ENCODE peak calls at places on chromosomes 5 and 9, in five cellular contexts. One of them, this sample, is unnamed.

GRCh38 chr5:138611295-138612220 is 36.4 kb upstream of the HSPA9 start:
- DNase-seq in neuronal stem cell: no peak
- DNase-seq in H9: peak; percentile 74
- DNase-seq in IMR-90: no peak
- DNase-seq in H1: no peak
- DNase-seq in this sample: peak; percentile 62

GRCh38 chr5:134139377-134139851 is 24.9 kb downstream of the TCF7 start:
- DNase-seq in neuronal stem cell: no peak
- DNase-seq in H9: no peak
- DNase-seq in IMR-90: no peak
- DNase-seq in H1: no peak
- DNase-seq in this sample: no peak

GRCh38 chr9:33884856-33885701 is 68.1 kb downstream of the UBE2R2 start:
- DNase-seq in neuronal stem cell: no peak
- DNase-seq in H9: no peak
- DNase-seq in IMR-90: peak; percentile 54
- DNase-seq in H1: no peak
- DNase-seq in this sample: no peak

GRCh38 chr5:122180863-122181519 is 51.6 kb downstream of the ZNF474 start:
- DNase-seq in neuronal stem cell: no peak
- DNase-seq in H9: no peak
- DNase-seq in IMR-90: peak; percentile 93
- DNase-seq in H1: no peak
- DNase-seq in this sample: peak; percentile 49

GRCh38 chr9:131764568-131764967 is 24.7 kb upstream of the RAPGEF1 start:
- DNase-seq in neuronal stem cell: no peak
- DNase-seq in H9: no peak
- DNase-seq in IMR-90: no peak
- DNase-seq in H1: no peak
- DNase-seq in this sample: no peak

GRCh38 chr5:139494832-139495231 is 12.3 kb upstream of the STING1 start:
- DNase-seq in neuronal stem cell: no peak
- DNase-seq in H9: no peak
- DNase-seq in IMR-90: peak; percentile 58
- DNase-seq in H1: no peak
- DNase-seq in this sample: no peak

GRCh38 chr5:72041643-72042042 is 65.6 kb upstream of the MAP1B start:
- DNase-seq in neuronal stem cell: no peak
- DNase-seq in H9: no peak
- DNase-seq in IMR-90: no peak
- DNase-seq in H1: no peak
- DNase-seq in this sample: no peak

GRCh38 chr5:93789173-93790070 is 48.0 kb upstream of the POU5F2 start:
- DNase-seq in neuronal stem cell: no peak
- DNase-seq in H9: no peak
- DNase-seq in IMR-90: peak; percentile 88
- DNase-seq in H1: no peak
- DNase-seq in this sample: peak; percentile 31

GRCh38 chr5:144864113-144864512 is 693.4 kb downstream of the KCTD16 start:
- DNase-seq in neuronal stem cell: no peak
- DNase-seq in H9: no peak
- DNase-seq in IMR-90: no peak
- DNase-seq in H1: no peak
- DNase-seq in this sample: no peak

GRCh38 chr9:116355153-116355827 is 201.7 kb downstream of the PAPPA start:
- DNase-seq in neuronal stem cell: no peak
- DNase-seq in H9: peak; percentile 55
- DNase-seq in IMR-90: peak; percentile 28
- DNase-seq in H1: no peak
- DNase-seq in this sample: peak; percentile 71

GRCh38 chr9:12463641-12464040 is 229.5 kb upstream of the TYRP1 start:
- DNase-seq in neuronal stem cell: no peak
- DNase-seq in H9: no peak
- DNase-seq in IMR-90: no peak
- DNase-seq in H1: no peak
- DNase-seq in this sample: peak; percentile 86

GRCh38 chr5:39106332-39106731 is 32.1 kb upstream of the RICTOR start:
- DNase-seq in neuronal stem cell: no peak
- DNase-seq in H9: no peak
- DNase-seq in IMR-90: peak; percentile 27
- DNase-seq in H1: no peak
- DNase-seq in this sample: no peak

DNA sequence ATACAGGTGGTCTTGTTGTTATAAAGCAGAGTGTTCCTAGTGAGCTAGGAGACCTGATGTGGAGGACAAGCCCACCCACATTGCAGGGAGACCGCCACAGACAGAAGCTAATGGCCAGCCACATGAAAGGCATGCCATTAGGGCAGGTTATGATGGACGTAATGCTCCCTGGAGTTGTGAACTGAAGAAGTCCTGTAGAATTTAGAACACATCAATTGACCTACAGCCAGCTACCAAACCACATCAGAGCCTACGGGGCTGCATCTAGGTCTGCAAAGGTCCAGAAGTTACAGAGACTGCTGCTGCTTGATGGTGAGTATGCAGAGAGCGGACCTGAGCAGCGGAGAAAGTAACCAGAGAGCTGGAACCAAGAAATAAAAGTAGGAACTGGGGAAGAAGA is 116.6 kb downstream of the LPAR1 start:
- DNase-seq in neuronal stem cell: no peak
- DNase-seq in H9: no peak
- DNase-seq in IMR-90: no peak
- DNase-seq in H1: no peak
- DNase-seq in this sample: no peak
- H2BK120ac ChIP-seq in neuronal stem cell: no peak overlapping the region
- H2BK120ac ChIP-seq in H9: no peak overlapping the region
- H2BK120ac ChIP-seq in IMR-90: peak overlapping the region; percentile 82
- H2BK120ac ChIP-seq in H1: no peak overlapping the region
- H2BK120ac ChIP-seq in this sample: no peak overlapping the region

GRCh38 chr9:70421020-70421271 is 6.5 kb upstream of the KLF9 start:
- DNase-seq in neuronal stem cell: no peak
- DNase-seq in H9: no peak
- DNase-seq in IMR-90: no peak
- DNase-seq in H1: no peak
- DNase-seq in this sample: no peak

GRCh38 chr9:70421272-70422180 is 7.1 kb upstream of the KLF9 start:
- DNase-seq in neuronal stem cell: no peak
- DNase-seq in H9: no peak
- DNase-seq in IMR-90: peak; percentile 54
- DNase-seq in H1: no peak
- DNase-seq in this sample: peak; percentile 19

GRCh38 chr9:70420267-70421019 is 6.0 kb upstream of the KLF9 start:
- DNase-seq in neuronal stem cell: peak; percentile 56
- DNase-seq in H9: peak; percentile 87
- DNase-seq in IMR-90: peak; percentile 82
- DNase-seq in H1: peak; percentile 57
- DNase-seq in this sample: peak; percentile 90

GRCh38 chr9:70419546-70420266 is 5.2 kb upstream of the KLF9 start:
- DNase-seq in neuronal stem cell: peak; percentile 58
- DNase-seq in H9: peak; percentile 71
- DNase-seq in IMR-90: peak; percentile 96
- DNase-seq in H1: peak; percentile 27
- DNase-seq in this sample: peak; percentile 87

DNA sequence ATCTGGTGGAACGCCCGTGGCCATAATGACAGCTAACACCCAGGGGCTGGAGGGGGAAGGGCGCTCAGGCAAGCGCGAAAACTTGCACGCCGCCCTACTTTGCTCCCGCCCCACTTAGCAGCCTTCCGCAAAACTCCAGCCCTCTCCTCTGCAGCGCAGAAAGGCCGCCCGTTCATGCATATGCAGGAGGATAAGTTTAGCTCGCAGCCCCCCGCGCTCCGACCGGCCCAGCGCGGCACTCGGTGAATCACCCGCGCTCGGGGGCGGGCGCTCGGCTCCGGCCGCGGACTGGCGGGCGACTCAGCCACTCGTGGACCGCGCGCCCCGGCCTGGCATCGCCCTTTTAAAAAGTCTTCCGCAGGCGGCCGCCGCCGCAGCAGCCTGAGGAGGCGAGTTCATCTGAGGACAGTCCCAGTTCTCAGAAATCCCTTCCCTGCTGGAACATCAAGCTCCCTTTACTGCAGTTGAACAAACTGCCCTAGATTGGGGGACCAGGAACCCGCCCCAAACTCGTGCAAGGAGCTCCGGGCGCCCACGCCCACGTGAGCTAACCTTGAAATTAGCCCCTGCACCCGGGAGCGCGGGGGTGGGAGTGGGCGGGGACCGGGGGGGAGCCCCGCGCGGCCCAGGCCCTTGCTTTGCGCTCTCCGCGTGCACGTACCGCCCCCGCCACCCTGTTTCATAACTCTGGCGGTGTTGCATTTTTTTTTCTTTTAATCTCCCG is 4.5 kb upstream of the KLF9 start:
- DNase-seq in neuronal stem cell: peak; percentile 77
- DNase-seq in H9: peak; percentile 88
- DNase-seq in IMR-90: peak; percentile 96
- DNase-seq in H1: peak; percentile 56
- DNase-seq in this sample: peak; percentile 94
- H3K4ac ChIP-seq in neuronal stem cell: no peak overlapping the region
- H3K4ac ChIP-seq in H9: no peak overlapping the region
- H3K4ac ChIP-seq in IMR-90: peak overlapping the region; percentile 99
- H3K4ac ChIP-seq in H1: no peak overlapping the region
- H3K4ac ChIP-seq in this sample: no peak overlapping the region

GRCh38 chr5:110913221-110913620 is 158.3 kb upstream of the TSLP start:
- DNase-seq in neuronal stem cell: no peak
- DNase-seq in H9: no peak
- DNase-seq in IMR-90: no peak
- DNase-seq in H1: no peak
- DNase-seq in this sample: no peak

GRCh38 chr5:110908848-110909247 is 162.7 kb upstream of the TSLP start:
- DNase-seq in neuronal stem cell: no peak
- DNase-seq in H9: no peak
- DNase-seq in IMR-90: no peak
- DNase-seq in H1: no peak
- DNase-seq in this sample: no peak

GRCh38 chr5:110903966-110904365 is 165.2 kb downstream of the SLC25A46 start:
- DNase-seq in neuronal stem cell: no peak
- DNase-seq in H9: no peak
- DNase-seq in IMR-90: no peak
- DNase-seq in H1: no peak
- DNase-seq in this sample: no peak

GRCh38 chr5:110909950-110910349 is 161.6 kb upstream of the TSLP start:
- DNase-seq in neuronal stem cell: no peak
- DNase-seq in H9: no peak
- DNase-seq in IMR-90: peak; percentile 72
- DNase-seq in H1: no peak
- DNase-seq in this sample: no peak

DNA sequence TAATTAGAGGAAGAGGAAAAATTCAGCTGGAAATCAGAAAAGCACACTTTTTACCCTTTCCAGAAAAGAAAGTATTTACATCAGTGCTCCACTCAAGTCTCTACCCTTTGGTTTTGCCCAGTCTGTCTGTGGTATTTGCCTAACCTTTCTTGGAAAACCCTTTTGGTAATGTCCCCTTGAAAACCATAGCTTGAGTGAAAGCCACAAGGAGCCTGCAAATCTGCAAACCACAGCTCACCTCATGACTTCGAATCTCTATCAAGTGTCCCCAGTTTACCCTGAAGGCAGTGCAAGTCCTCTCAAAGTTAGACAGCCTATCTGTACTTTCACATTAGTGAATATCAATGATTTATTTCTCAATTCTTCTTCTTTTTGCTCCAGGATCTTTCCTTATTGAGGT is 162.1 kb upstream of the TSLP start:
- DNase-seq in neuronal stem cell: no peak
- DNase-seq in H9: no peak
- DNase-seq in IMR-90: no peak
- DNase-seq in H1: no peak
- DNase-seq in this sample: no peak
- H2BK120ac ChIP-seq in neuronal stem cell: no peak overlapping the region
- H2BK120ac ChIP-seq in H9: no peak overlapping the region
- H2BK120ac ChIP-seq in IMR-90: peak overlapping the region; percentile 98
- H2BK120ac ChIP-seq in H1: no peak overlapping the region
- H2BK120ac ChIP-seq in this sample: no peak overlapping the region

GRCh38 chr5:150596826-150597225 is 43.6 kb upstream of the SYNPO start:
- DNase-seq in neuronal stem cell: no peak
- DNase-seq in H9: no peak
- DNase-seq in IMR-90: no peak
- DNase-seq in H1: no peak
- DNase-seq in this sample: no peak
- H3K4ac ChIP-seq in neuronal stem cell: no peak overlapping the region
- H3K4ac ChIP-seq in H9: no peak overlapping the region
- H3K4ac ChIP-seq in IMR-90: no peak overlapping the region
- H3K4ac ChIP-seq in H1: no peak overlapping the region
- H3K4ac ChIP-seq in this sample: no peak overlapping the region

GRCh38 chr5:142235050-142235797 is 89.6 kb downstream of the SPRY4 start:
- DNase-seq in neuronal stem cell: peak; percentile 74
- DNase-seq in H9: peak; percentile 85
- DNase-seq in IMR-90: no peak
- DNase-seq in H1: peak; percentile 80
- DNase-seq in this sample: peak; percentile 93
- H2BK120ac ChIP-seq in neuronal stem cell: peak overlapping the region; percentile 14
- H2BK120ac ChIP-seq in H9: no peak overlapping the region
- H2BK120ac ChIP-seq in IMR-90: no peak overlapping the region
- H2BK120ac ChIP-seq in H1: peak overlapping the region; percentile 93
- H2BK120ac ChIP-seq in this sample: no peak overlapping the region

GRCh38 chr9:129333961-129334743 is 156.1 kb upstream of the IER5L start:
- DNase-seq in neuronal stem cell: peak; percentile 80
- DNase-seq in H9: peak; percentile 99
- DNase-seq in IMR-90: peak; percentile 92
- DNase-seq in H1: peak; percentile 94
- DNase-seq in this sample: peak; percentile 100
- H3K4ac ChIP-seq in neuronal stem cell: peak overlapping the region; percentile 43
- H3K4ac ChIP-seq in H9: no peak overlapping the region
- H3K4ac ChIP-seq in IMR-90: peak overlapping the region; percentile 98
- H3K4ac ChIP-seq in H1: peak overlapping the region; percentile 96
- H3K4ac ChIP-seq in this sample: peak overlapping the region; percentile 38

GRCh38 chr9:37639874-37640273 is 10.9 kb upstream of the FRMPD1 start:
- DNase-seq in neuronal stem cell: no peak
- DNase-seq in H9: no peak
- DNase-seq in IMR-90: no peak
- DNase-seq in H1: no peak
- DNase-seq in this sample: no peak
- H2BK120ac ChIP-seq in neuronal stem cell: no peak overlapping the region
- H2BK120ac ChIP-seq in H9: no peak overlapping the region
- H2BK120ac ChIP-seq in IMR-90: no peak overlapping the region
- H2BK120ac ChIP-seq in H1: no peak overlapping the region
- H2BK120ac ChIP-seq in this sample: no peak overlapping the region

GRCh38 chr5:143314664-143315063 is 88.8 kb downstream of the NR3C1 start:
- DNase-seq in neuronal stem cell: no peak
- DNase-seq in H9: no peak
- DNase-seq in IMR-90: peak; percentile 89
- DNase-seq in H1: no peak
- DNase-seq in this sample: no peak
- H3K4ac ChIP-seq in neuronal stem cell: no peak overlapping the region
- H3K4ac ChIP-seq in H9: no peak overlapping the region
- H3K4ac ChIP-seq in IMR-90: no peak overlapping the region
- H3K4ac ChIP-seq in H1: no peak overlapping the region
- H3K4ac ChIP-seq in this sample: no peak overlapping the region

GRCh38 chr5:120614512-120614911 is 150.4 kb downstream of the PRR16 start:
- DNase-seq in neuronal stem cell: no peak
- DNase-seq in H9: no peak
- DNase-seq in IMR-90: peak; percentile 70
- DNase-seq in H1: no peak
- DNase-seq in this sample: no peak
- H2BK120ac ChIP-seq in neuronal stem cell: no peak overlapping the region
- H2BK120ac ChIP-seq in H9: no peak overlapping the region
- H2BK120ac ChIP-seq in IMR-90: peak overlapping the region; percentile 73
- H2BK120ac ChIP-seq in H1: no peak overlapping the region
- H2BK120ac ChIP-seq in this sample: no peak overlapping the region

DNA sequence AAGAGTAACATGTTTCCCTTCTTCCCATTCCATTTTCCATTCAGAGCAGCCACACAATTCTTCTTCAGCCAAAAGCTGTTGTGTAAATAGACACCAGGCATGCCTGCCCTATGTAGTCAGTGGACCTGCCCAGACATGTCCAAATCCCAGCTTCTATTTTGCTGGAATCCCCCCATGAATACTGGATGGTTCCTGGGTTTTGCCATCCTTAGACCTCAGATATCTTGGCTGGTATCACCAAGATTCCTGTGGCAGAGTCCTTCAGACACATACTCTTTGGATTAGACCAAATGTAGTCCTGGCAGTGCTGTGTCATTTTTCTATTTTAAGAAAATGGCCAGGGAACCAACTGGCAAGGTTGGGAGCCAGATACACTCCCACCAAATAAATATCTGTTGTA is 10.3 kb downstream of the FST start:
- DNase-seq in neuronal stem cell: no peak
- DNase-seq in H9: no peak
- DNase-seq in IMR-90: peak; percentile 87
- DNase-seq in H1: no peak
- DNase-seq in this sample: no peak
- H3K4ac ChIP-seq in neuronal stem cell: no peak overlapping the region
- H3K4ac ChIP-seq in H9: no peak overlapping the region
- H3K4ac ChIP-seq in IMR-90: peak overlapping the region; percentile 97
- H3K4ac ChIP-seq in H1: no peak overlapping the region
- H3K4ac ChIP-seq in this sample: no peak overlapping the region

This sample was measured in mesendoderm.